ENCODE peak calls at places on chromosomes 4 and X, in four cellular contexts. One of them, this sample, is unnamed.

GRCh38 chrX:63012574-63012973 is 338.6 kb downstream of the SPIN4 start:
- DNase-seq in K562: no peak
- DNase-seq in GM12878: no peak
- DNase-seq in H1: no peak
- DNase-seq in this sample: no peak

GRCh38 chr4:143085224-143085623 is 99.5 kb upstream of the USP38 start:
- DNase-seq in K562: no peak
- DNase-seq in GM12878: no peak
- DNase-seq in H1: no peak
- DNase-seq in this sample: no peak

GRCh38 chr4:100098681-100099080 is 91.6 kb downstream of the DDIT4L start:
- DNase-seq in K562: no peak
- DNase-seq in H1: no peak
- DNase-seq in GM12878: no peak
- DNase-seq in this sample: no peak

GRCh38 chr4:168475745-168476144 is 4.5 kb downstream of the DDX60L start:
- DNase-seq in K562: no peak
- DNase-seq in GM12878: no peak
- DNase-seq in H1: no peak
- DNase-seq in this sample: no peak

GRCh38 chr4:81804849-81805248 is 333.1 kb upstream of the RASGEF1B start:
- DNase-seq in K562: no peak
- DNase-seq in H1: no peak
- DNase-seq in GM12878: no peak
- DNase-seq in this sample: no peak

GRCh38 chr4:147597561-147597960 is 19.6 kb upstream of the TMEM184C start:
- DNase-seq in GM12878: no peak
- DNase-seq in K562: no peak
- DNase-seq in H1: no peak
- DNase-seq in this sample: no peak

GRCh38 chrX:47814853-47815252 is 21.8 kb upstream of the ZNF81 start:
- DNase-seq in GM12878: no peak
- DNase-seq in K562: peak; percentile 35
- DNase-seq in H1: no peak
- DNase-seq in this sample: no peak

GRCh38 chr4:66855956-66856355 is 689.3 kb downstream of the CENPC start:
- DNase-seq in K562: no peak
- DNase-seq in GM12878: no peak
- DNase-seq in H1: no peak
- DNase-seq in this sample: no peak

GRCh38 chr4:25913056-25913850 is 767 bp upstream of the SMIM20 start:
- DNase-seq in H1: no peak
- DNase-seq in GM12878: no peak
- DNase-seq in K562: peak; percentile 15
- DNase-seq in this sample: no peak

GRCh38 chr4:168587326-168588125 is 90.7 kb downstream of the PALLD start:
- DNase-seq in H1: no peak
- DNase-seq in GM12878: no peak
- DNase-seq in K562: no peak
- DNase-seq in this sample: no peak

GRCh38 chrX:82237328-82237727 is 1035.4 kb downstream of the SH3BGRL start:
- DNase-seq in H1: no peak
- DNase-seq in K562: no peak
- DNase-seq in GM12878: no peak
- DNase-seq in this sample: no peak
- TF ChIP-seq HDAC6 in H1: no peak
- TF ChIP-seq HDAC6 in K562: no peak
- TF ChIP-seq HDAC6 in GM12878: no peak
- TF ChIP-seq HDAC6 in this sample: no peak

DNA sequence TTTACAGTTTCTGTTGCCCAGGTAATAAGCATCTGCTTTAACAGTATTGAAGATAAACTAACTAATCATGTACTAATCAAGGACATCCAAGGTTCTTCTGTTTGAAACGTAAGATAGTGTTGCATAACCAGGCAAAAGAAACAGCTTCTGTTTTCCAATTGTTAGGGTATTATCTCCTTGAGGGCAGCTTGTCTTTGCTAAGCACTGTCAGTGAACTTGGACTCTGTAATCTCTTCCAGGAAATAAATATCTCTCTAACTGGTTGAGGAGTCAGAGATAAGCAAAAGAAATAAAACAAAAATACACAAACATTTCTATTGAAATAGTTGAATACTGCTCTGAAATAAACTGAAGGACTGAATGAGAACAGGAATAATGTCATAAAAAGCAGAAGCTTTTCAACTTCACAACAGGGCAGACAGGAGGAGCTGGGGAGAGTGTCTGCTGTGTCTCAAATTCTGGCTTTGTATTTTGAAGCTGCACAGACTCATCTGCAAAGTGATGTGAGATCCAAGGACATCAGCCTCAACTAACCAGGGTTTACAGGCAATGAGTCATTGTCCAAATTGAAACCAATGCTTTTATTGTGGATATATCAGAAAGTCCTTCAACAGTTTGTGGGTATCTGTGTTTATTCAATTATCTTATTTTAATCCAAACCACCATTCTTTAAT is 1253.0 kb upstream of the PCDH7 start:
- DNase-seq in GM12878: no peak
- DNase-seq in H1: no peak
- DNase-seq in K562: no peak
- DNase-seq in this sample: no peak
- H2AFZ ChIP-seq in GM12878: no peak overlapping the region
- H2AFZ ChIP-seq in H1: no peak overlapping the region
- H2AFZ ChIP-seq in K562: no peak overlapping the region
- H2AFZ ChIP-seq in this sample: no peak overlapping the region

GRCh38 chr4:176753049-176753448 is 39.7 kb downstream of the VEGFC start:
- DNase-seq in GM12878: no peak
- DNase-seq in H1: no peak
- DNase-seq in K562: no peak
- DNase-seq in this sample: no peak
- TF ChIP-seq HDAC6 in GM12878: no peak
- TF ChIP-seq HDAC6 in H1: no peak
- TF ChIP-seq HDAC6 in K562: no peak
- TF ChIP-seq HDAC6 in this sample: no peak

GRCh38 chr4:5162909-5163508 is 111.7 kb downstream of the STK32B start:
- DNase-seq in H1: no peak
- DNase-seq in K562: no peak
- DNase-seq in GM12878: no peak
- DNase-seq in this sample: no peak
- H2AFZ ChIP-seq in H1: no peak overlapping the region
- H2AFZ ChIP-seq in K562: no peak overlapping the region
- H2AFZ ChIP-seq in GM12878: no peak overlapping the region
- H2AFZ ChIP-seq in this sample: no peak overlapping the region

GRCh38 chrX:134807039-134807729 is 148.9 kb upstream of the PLAC1 start:
- DNase-seq in GM12878: peak; percentile 65
- DNase-seq in K562: peak; percentile 81
- DNase-seq in H1: no peak
- DNase-seq in this sample: peak; percentile 80
- TF ChIP-seq HDAC6 in GM12878: no peak
- TF ChIP-seq HDAC6 in K562: no peak
- TF ChIP-seq HDAC6 in H1: no peak
- TF ChIP-seq HDAC6 in this sample: no peak

GRCh38 chr4:88797725-88798124 is 100.1 kb upstream of the NAP1L5 start:
- DNase-seq in K562: no peak
- DNase-seq in H1: no peak
- DNase-seq in GM12878: no peak
- DNase-seq in this sample: no peak
- H2AFZ ChIP-seq in K562: no peak overlapping the region
- H2AFZ ChIP-seq in H1: no peak overlapping the region
- H2AFZ ChIP-seq in GM12878: no peak overlapping the region
- H2AFZ ChIP-seq in this sample: no peak overlapping the region

GRCh38 chr4:171007618-171008390 is 805.4 kb upstream of the GALNTL6 start:
- DNase-seq in H1: no peak
- DNase-seq in GM12878: no peak
- DNase-seq in K562: no peak
- DNase-seq in this sample: no peak
- TF ChIP-seq HDAC6 in H1: no peak
- TF ChIP-seq HDAC6 in GM12878: no peak
- TF ChIP-seq HDAC6 in K562: no peak
- TF ChIP-seq HDAC6 in this sample: no peak

DNA sequence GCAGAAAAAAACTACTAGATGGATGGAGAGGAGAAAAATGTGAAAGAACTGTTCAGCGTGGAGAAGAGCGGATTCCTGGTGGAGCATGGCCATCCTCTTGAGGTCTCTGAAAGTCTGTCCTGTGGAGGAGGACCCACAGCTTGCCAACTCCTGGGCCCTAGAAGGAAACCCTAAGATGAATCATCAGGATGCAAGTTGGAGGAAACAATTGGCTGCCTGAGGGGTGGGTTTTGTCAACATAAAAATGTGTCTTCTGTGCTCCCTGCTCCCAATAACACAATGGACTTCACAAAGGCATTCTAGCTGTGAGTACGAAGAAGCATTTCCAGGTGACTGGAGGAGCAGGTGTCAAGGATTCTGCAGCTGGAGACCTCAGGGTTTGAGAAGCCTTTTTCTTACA is 37.2 kb downstream of the CNGA2 start:
- DNase-seq in H1: no peak
- DNase-seq in GM12878: no peak
- DNase-seq in K562: no peak
- DNase-seq in this sample: no peak
- H2AFZ ChIP-seq in H1: no peak overlapping the region
- H2AFZ ChIP-seq in GM12878: no peak overlapping the region
- H2AFZ ChIP-seq in K562: no peak overlapping the region
- H2AFZ ChIP-seq in this sample: no peak overlapping the region

GRCh38 chr4:184251680-184252000 is 34.0 kb upstream of the ENPP6 start:
- DNase-seq in K562: no peak
- DNase-seq in GM12878: no peak
- DNase-seq in H1: no peak
- DNase-seq in this sample: no peak

GRCh38 chr4:184250795-184251679 is 33.4 kb upstream of the ENPP6 start:
- DNase-seq in GM12878: no peak
- DNase-seq in H1: no peak
- DNase-seq in K562: peak; percentile 57
- DNase-seq in this sample: peak; percentile 71

GRCh38 chr4:184255361-184255760 is 37.7 kb upstream of the ENPP6 start:
- DNase-seq in K562: no peak
- DNase-seq in GM12878: no peak
- DNase-seq in H1: no peak
- DNase-seq in this sample: no peak

GRCh38 chr4:184253072-184253420 is 35.4 kb upstream of the ENPP6 start:
- DNase-seq in H1: no peak
- DNase-seq in GM12878: no peak
- DNase-seq in K562: no peak
- DNase-seq in this sample: no peak

DNA sequence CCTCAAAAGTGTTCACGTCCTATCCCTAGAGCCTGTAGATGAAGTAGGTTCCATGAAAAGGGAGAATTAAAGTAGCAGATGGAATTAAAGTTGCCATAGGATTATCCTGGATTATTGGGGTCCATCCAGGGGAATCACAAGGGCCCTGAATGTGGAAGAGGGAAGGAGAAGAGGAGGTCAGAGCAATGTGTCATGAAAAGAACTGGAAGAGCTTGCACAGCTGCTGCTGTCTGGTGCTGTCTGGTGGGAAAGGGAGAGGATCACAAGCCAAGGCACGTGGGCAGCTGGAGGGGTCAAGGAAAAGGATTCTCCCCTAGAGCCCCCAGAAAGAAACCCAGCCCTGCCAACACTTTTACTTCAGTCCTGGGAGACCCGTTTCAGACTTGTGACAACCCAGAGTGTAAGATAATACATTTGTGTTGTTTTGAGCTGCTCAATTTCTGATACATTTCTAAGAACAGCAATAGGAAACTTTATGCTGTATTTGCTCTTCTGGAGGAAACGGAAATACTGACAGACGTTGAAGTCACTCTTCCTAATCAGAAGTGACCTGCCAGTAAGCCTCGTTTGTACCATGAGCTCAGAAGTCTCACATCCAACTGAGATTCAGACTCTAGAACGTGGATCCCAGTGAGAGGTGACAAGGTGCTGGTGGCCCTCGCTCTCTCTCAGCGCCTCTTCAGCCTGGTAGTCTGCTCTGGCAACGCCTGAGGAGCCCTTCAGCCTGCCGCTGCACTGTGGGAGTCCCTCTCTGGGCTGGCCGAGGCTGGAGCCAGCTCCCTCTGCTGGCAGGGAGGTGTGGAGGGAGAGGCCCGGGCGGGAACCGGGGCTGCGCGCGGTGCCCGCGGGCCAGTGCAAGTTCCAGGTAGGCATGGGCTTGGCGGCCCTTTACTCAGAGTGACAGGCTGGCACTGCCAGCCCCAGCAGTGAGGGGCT is 34.7 kb upstream of the ENPP6 start:
- DNase-seq in H1: no peak
- DNase-seq in GM12878: no peak
- DNase-seq in K562: no peak
- DNase-seq in this sample: no peak
- TF ChIP-seq HDAC6 in H1: no peak
- TF ChIP-seq HDAC6 in GM12878: no peak
- TF ChIP-seq HDAC6 in K562: no peak
- TF ChIP-seq HDAC6 in this sample: no peak